ENCODE peak calls at places on chromosomes 2 and 18, in four cellular contexts. One of them, this sample, is unnamed.

GRCh38 chr2:63058149-63058741 is 7.6 kb downstream of the OTX1 start:
- DNase-seq in effector memory CD4-positive, alpha-beta T cell: no peak
- DNase-seq in mesendoderm: peak; percentile 68
- DNase-seq in AG04450: no peak
- DNase-seq in this sample: no peak

GRCh38 chr2:10329880-10330699 is 27.4 kb downstream of the HPCAL1 start:
- DNase-seq in mesendoderm: peak; percentile 65
- DNase-seq in effector memory CD4-positive, alpha-beta T cell: peak; percentile 31
- DNase-seq in AG04450: no peak
- DNase-seq in this sample: no peak

GRCh38 chr2:32745191-32745590 is 117.3 kb downstream of the TTC27 start:
- DNase-seq in effector memory CD4-positive, alpha-beta T cell: no peak
- DNase-seq in AG04450: peak; percentile 16
- DNase-seq in mesendoderm: peak; percentile 17
- DNase-seq in this sample: no peak

GRCh38 chr2:113010088-113010487 is 4.8 kb downstream of the IL36A start:
- DNase-seq in mesendoderm: peak; percentile 1
- DNase-seq in effector memory CD4-positive, alpha-beta T cell: no peak
- DNase-seq in AG04450: no peak
- DNase-seq in this sample: no peak

GRCh38 chr2:232365621-232366321 is 12.8 kb upstream of the ALPP start:
- DNase-seq in AG04450: peak; percentile 8
- DNase-seq in effector memory CD4-positive, alpha-beta T cell: no peak
- DNase-seq in mesendoderm: peak; percentile 80
- DNase-seq in this sample: no peak

GRCh38 chr2:56199492-56199891 is 15.7 kb downstream of the CCDC85A start:
- DNase-seq in mesendoderm: peak; percentile 3
- DNase-seq in effector memory CD4-positive, alpha-beta T cell: no peak
- DNase-seq in AG04450: no peak
- DNase-seq in this sample: no peak

GRCh38 chr2:241796209-241796608 is 12.8 kb upstream of the NEU4 start:
- DNase-seq in effector memory CD4-positive, alpha-beta T cell: no peak
- DNase-seq in mesendoderm: no peak
- DNase-seq in AG04450: no peak
- DNase-seq in this sample: no peak

GRCh38 chr2:104521247-104521646 is 332.7 kb upstream of the POU3F3 start:
- DNase-seq in AG04450: no peak
- DNase-seq in effector memory CD4-positive, alpha-beta T cell: no peak
- DNase-seq in mesendoderm: peak; percentile 72
- DNase-seq in this sample: no peak

GRCh38 chr2:21043744-21044532 is at the start of gene APOB:
- DNase-seq in effector memory CD4-positive, alpha-beta T cell: no peak
- DNase-seq in mesendoderm: peak; percentile 75
- DNase-seq in AG04450: no peak
- DNase-seq in this sample: no peak

GRCh38 chr2:237721828-237722227 is 76.8 kb upstream of the RBM44 start:
- DNase-seq in effector memory CD4-positive, alpha-beta T cell: no peak
- DNase-seq in mesendoderm: no peak
- DNase-seq in AG04450: no peak
- DNase-seq in this sample: no peak

GRCh38 chr2:67790622-67791021 is 272.2 kb downstream of the C1D start:
- DNase-seq in mesendoderm: no peak
- DNase-seq in AG04450: peak; percentile 79
- DNase-seq in effector memory CD4-positive, alpha-beta T cell: no peak
- DNase-seq in this sample: no peak

GRCh38 chr2:196242131-196242620 is 70.8 kb upstream of the STK17B start:
- DNase-seq in effector memory CD4-positive, alpha-beta T cell: no peak
- DNase-seq in mesendoderm: no peak
- DNase-seq in AG04450: no peak
- DNase-seq in this sample: no peak

GRCh38 chr2:130864830-130865229 is 28.1 kb downstream of the ARHGEF4 start:
- DNase-seq in AG04450: peak; percentile 72
- DNase-seq in effector memory CD4-positive, alpha-beta T cell: no peak
- DNase-seq in mesendoderm: no peak
- DNase-seq in this sample: no peak

GRCh38 chr2:10762651-10763460 is 41.4 kb downstream of the ATP6V1C2 start:
- DNase-seq in mesendoderm: no peak
- DNase-seq in effector memory CD4-positive, alpha-beta T cell: no peak
- DNase-seq in AG04450: no peak
- DNase-seq in this sample: no peak

GRCh38 chr18:51110073-51110797 is 80.2 kb downstream of the SMAD4 start:
- DNase-seq in mesendoderm: peak; percentile 67
- DNase-seq in effector memory CD4-positive, alpha-beta T cell: peak; percentile 32
- DNase-seq in AG04450: no peak
- DNase-seq in this sample: no peak

GRCh38 chr18:74531043-74531442 is 3.3 kb upstream of the CNDP1 start:
- DNase-seq in mesendoderm: no peak
- DNase-seq in AG04450: no peak
- DNase-seq in effector memory CD4-positive, alpha-beta T cell: no peak
- DNase-seq in this sample: no peak

GRCh38 chr2:238692562-238692961 is 155.3 kb upstream of the TWIST2 start:
- DNase-seq in mesendoderm: no peak
- DNase-seq in effector memory CD4-positive, alpha-beta T cell: no peak
- DNase-seq in AG04450: no peak
- DNase-seq in this sample: no peak

GRCh38 chr2:239991689-239992314 is 33.3 kb downstream of the NDUFA10 start:
- DNase-seq in AG04450: peak; percentile 29
- DNase-seq in effector memory CD4-positive, alpha-beta T cell: no peak
- DNase-seq in mesendoderm: peak; percentile 60
- DNase-seq in this sample: no peak

GRCh38 chr18:49241852-49242251 is 218.6 kb downstream of the DYM start:
- DNase-seq in mesendoderm: no peak
- DNase-seq in effector memory CD4-positive, alpha-beta T cell: no peak
- DNase-seq in AG04450: no peak
- DNase-seq in this sample: no peak

GRCh38 chr2:47195149-47195548 is 40.0 kb upstream of the STPG4 start:
- DNase-seq in mesendoderm: no peak
- DNase-seq in effector memory CD4-positive, alpha-beta T cell: no peak
- DNase-seq in AG04450: no peak
- DNase-seq in this sample: no peak

GRCh38 chr18:68418881-68419280 is 296.0 kb downstream of the TMX3 start:
- DNase-seq in mesendoderm: no peak
- DNase-seq in AG04450: peak; percentile 69
- DNase-seq in effector memory CD4-positive, alpha-beta T cell: no peak
- DNase-seq in this sample: no peak

DNA sequence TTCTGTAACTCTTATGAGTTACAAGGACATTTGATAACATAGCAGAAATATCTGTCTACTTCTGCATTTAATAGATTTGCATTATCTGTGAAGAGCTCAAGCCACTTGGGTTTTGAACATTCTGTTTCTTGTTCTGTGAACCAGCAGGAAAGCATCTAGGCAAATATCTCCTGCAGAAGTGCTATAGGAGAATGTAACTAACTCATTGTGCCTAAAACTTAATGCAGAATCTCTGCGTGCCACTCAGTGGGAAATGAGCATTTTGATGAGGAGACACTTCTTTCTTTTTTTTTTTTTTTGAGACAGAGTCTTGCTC is 63.5 kb downstream of the MYOM1 start:
- DNase-seq in AG04450: no peak
- DNase-seq in mesendoderm: no peak
- DNase-seq in effector memory CD4-positive, alpha-beta T cell: no peak
- DNase-seq in this sample: no peak
- H3K4me3 ChIP-seq in AG04450: no peak overlapping the region
- H3K4me3 ChIP-seq in mesendoderm: no peak overlapping the region
- H3K4me3 ChIP-seq in effector memory CD4-positive, alpha-beta T cell: no peak overlapping the region
- H3K4me3 ChIP-seq in this sample: no peak overlapping the region

DNA sequence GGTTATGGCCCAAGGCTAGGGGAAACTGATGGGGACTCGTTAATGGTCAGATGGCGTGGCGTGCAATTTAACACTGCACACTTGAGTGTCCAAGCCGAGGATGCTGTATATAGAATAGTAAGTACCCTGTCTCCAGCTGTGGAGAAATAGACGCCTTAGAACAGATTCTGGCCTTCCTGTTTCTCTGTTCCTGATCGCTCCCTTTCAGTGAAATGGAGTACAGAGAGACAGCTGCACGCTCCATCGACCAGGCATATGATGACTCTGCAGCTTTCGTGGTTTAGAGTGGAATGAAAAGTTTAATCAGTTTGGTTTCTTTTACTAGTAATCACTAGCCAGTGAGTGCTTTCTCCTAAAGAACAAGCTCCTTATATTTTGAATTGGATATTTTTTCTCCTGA is 213.4 kb downstream of the NEDD4L start:
- DNase-seq in mesendoderm: no peak
- DNase-seq in AG04450: no peak
- DNase-seq in effector memory CD4-positive, alpha-beta T cell: no peak
- DNase-seq in this sample: no peak
- H3K4me3 ChIP-seq in mesendoderm: no peak overlapping the region
- H3K4me3 ChIP-seq in AG04450: no peak overlapping the region
- H3K4me3 ChIP-seq in effector memory CD4-positive, alpha-beta T cell: no peak overlapping the region
- H3K4me3 ChIP-seq in this sample: no peak overlapping the region

DNA sequence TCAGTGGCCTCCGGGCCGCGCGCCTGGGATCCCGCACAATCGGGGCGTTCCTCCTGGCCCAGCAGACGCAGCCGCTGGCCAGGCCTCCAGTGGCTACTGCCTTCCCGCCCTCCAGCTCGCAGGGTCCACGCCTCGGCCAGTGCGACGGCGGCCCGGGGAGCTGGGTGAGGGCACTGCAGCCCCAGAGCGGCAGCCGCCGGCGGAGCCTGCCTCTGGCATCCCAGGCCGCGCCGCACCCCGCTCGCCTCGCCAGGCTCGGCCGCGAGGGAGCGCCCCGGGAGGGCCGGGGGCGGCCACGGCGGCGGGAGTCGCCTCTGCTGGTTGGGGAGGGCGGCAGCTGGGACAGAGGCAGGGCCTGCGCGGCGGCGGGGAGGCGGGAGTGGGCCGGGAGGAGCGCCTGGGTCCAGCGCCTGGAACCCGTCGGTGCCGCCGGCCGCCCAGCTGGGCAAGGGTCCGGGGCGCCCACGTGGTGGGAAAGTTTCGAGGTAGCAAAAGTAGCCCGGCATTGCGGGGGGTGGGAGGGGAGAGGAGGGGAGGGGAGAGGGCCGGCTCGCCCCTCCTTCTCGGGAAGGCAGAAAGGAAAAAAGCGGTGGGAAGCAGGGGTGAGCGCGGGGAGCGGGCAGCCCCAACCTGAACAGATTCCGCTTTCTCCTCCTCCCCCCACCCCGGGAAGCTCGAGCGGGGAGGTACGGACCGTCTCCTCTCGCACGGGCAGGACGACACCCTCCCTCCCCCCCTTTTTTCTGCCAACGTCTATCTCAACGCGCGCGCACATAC is 1.5 kb upstream of the INHBB start:
- DNase-seq in effector memory CD4-positive, alpha-beta T cell: no peak
- DNase-seq in AG04450: no peak
- DNase-seq in mesendoderm: no peak
- DNase-seq in this sample: peak; percentile 56
- H3K4me3 ChIP-seq in effector memory CD4-positive, alpha-beta T cell: peak overlapping the region; percentile 48
- H3K4me3 ChIP-seq in AG04450: peak overlapping the region; percentile 10
- H3K4me3 ChIP-seq in mesendoderm: no peak overlapping the region
- H3K4me3 ChIP-seq in this sample: peak overlapping the region; percentile 55

DNA sequence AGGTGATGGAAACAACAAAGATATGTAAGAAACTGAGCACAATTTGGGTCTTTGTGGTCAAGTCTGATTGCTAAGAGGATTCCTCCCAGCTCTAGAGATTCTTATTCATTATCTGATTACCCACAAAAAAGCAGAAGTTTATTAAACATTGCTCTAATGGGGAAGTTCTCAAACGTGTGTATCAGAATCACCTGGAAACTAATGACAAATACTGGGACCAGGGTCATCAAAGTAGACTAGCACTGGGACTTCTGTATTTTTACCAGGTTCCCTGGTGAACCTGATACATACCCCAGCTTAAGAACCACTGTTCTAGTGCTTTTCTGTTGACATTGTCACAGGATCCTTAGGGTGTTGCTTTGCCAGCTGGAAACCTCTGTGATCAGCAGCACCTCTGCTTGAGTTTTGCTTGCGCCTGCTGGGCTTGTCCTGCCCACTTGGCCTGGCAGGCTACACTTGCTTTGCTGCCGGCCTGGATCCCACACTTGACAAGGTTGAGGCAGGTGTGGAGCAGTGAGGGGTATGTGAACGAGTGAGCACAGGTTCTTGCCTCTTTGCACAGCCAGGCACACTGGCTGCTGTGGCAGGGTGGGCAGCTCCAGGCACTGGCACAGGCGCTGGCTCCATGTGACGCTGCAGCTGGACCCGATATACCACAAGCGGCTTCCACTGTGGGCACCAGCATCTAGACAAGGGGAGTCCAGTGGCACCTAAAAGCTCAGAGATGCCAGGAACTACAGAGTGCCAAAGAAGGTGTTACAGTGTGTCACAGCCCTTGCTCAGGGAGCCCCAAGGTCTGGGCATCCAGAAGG is 6.2 kb upstream of the GORASP2 start:
- DNase-seq in effector memory CD4-positive, alpha-beta T cell: no peak
- DNase-seq in mesendoderm: no peak
- DNase-seq in AG04450: no peak
- DNase-seq in this sample: no peak
- H3K4me3 ChIP-seq in effector memory CD4-positive, alpha-beta T cell: no peak overlapping the region
- H3K4me3 ChIP-seq in mesendoderm: no peak overlapping the region
- H3K4me3 ChIP-seq in AG04450: no peak overlapping the region
- H3K4me3 ChIP-seq in this sample: no peak overlapping the region

GRCh38 chr2:181771355-181771754 is 91.0 kb upstream of the NEUROD1 start:
- DNase-seq in mesendoderm: no peak
- DNase-seq in AG04450: no peak
- DNase-seq in effector memory CD4-positive, alpha-beta T cell: no peak
- DNase-seq in this sample: no peak
- H3K4me3 ChIP-seq in mesendoderm: no peak overlapping the region
- H3K4me3 ChIP-seq in AG04450: no peak overlapping the region
- H3K4me3 ChIP-seq in effector memory CD4-positive, alpha-beta T cell: no peak overlapping the region
- H3K4me3 ChIP-seq in this sample: no peak overlapping the region

This sample was measured in breast epithelium.